ENCODE peak calls at places on chromosomes 4 and X, in nine cellular contexts. One of them, this sample, is unnamed.

GRCh38 chrX:66221856-66222255 is 57.8 kb downstream of the HEPH start:
- DNase-seq in neural progenitor cell: no peak
- DNase-seq in body of pancreas: no peak
- DNase-seq in AG04450: no peak
- DNase-seq in cardiac fibroblast: no peak
- DNase-seq in right lobe of liver: no peak
- DNase-seq in sigmoid colon: no peak
- DNase-seq in uterus: no peak
- DNase-seq in tibial artery: no peak
- DNase-seq in this sample: no peak

GRCh38 chrX:19602866-19603620 is 87.7 kb upstream of the MAP3K15 start:
- DNase-seq in neural progenitor cell: no peak
- DNase-seq in body of pancreas: no peak
- DNase-seq in AG04450: no peak
- DNase-seq in cardiac fibroblast: peak
- DNase-seq in right lobe of liver: no peak
- DNase-seq in sigmoid colon: no peak
- DNase-seq in uterus: no peak
- DNase-seq in tibial artery: no peak
- DNase-seq in this sample: no peak

GRCh38 chrX:67651437-67652142 is 107.8 kb downstream of the AR start:
- DNase-seq in neural progenitor cell: no peak
- DNase-seq in body of pancreas: no peak
- DNase-seq in AG04450: no peak
- DNase-seq in cardiac fibroblast: no peak
- DNase-seq in right lobe of liver: no peak
- DNase-seq in sigmoid colon: no peak
- DNase-seq in uterus: no peak
- DNase-seq in tibial artery: no peak
- DNase-seq in this sample: no peak

GRCh38 chrX:103254171-103254824 is 657 bp downstream of the TCEAL8 start:
- DNase-seq in neural progenitor cell: peak
- DNase-seq in body of pancreas: peak
- DNase-seq in AG04450: no peak
- DNase-seq in cardiac fibroblast: peak
- DNase-seq in right lobe of liver: peak
- DNase-seq in sigmoid colon: peak
- DNase-seq in uterus: peak
- DNase-seq in tibial artery: peak
- DNase-seq in this sample: peak

GRCh38 chr4:184471872-184472539 is 2.3 kb downstream of the IRF2 start:
- DNase-seq in neural progenitor cell: peak
- DNase-seq in body of pancreas: no peak
- DNase-seq in AG04450: no peak
- DNase-seq in cardiac fibroblast: peak
- DNase-seq in right lobe of liver: no peak
- DNase-seq in sigmoid colon: no peak
- DNase-seq in uterus: no peak
- DNase-seq in tibial artery: no peak
- DNase-seq in this sample: no peak

GRCh38 chr4:185424905-185425599 is 712 bp downstream of the UFSP2 start:
- DNase-seq in neural progenitor cell: peak
- DNase-seq in body of pancreas: no peak
- DNase-seq in AG04450: no peak
- DNase-seq in cardiac fibroblast: no peak
- DNase-seq in right lobe of liver: no peak
- DNase-seq in sigmoid colon: peak
- DNase-seq in uterus: no peak
- DNase-seq in tibial artery: no peak
- DNase-seq in this sample: peak

GRCh38 chrX:155778844-155779553 is 102.1 kb upstream of the VAMP7 start:
- DNase-seq in neural progenitor cell: no peak
- DNase-seq in body of pancreas: no peak
- DNase-seq in AG04450: no peak
- DNase-seq in cardiac fibroblast: no peak
- DNase-seq in right lobe of liver: no peak
- DNase-seq in sigmoid colon: no peak
- DNase-seq in uterus: no peak
- DNase-seq in tibial artery: no peak
- DNase-seq in this sample: no peak

GRCh38 chr4:13302876-13303275 is 181.3 kb downstream of the RAB28 start:
- DNase-seq in neural progenitor cell: no peak
- DNase-seq in body of pancreas: no peak
- DNase-seq in AG04450: no peak
- DNase-seq in cardiac fibroblast: peak
- DNase-seq in right lobe of liver: no peak
- DNase-seq in sigmoid colon: no peak
- DNase-seq in uterus: no peak
- DNase-seq in tibial artery: no peak
- DNase-seq in this sample: no peak

GRCh38 chr4:147829401-147830101 is 97.7 kb downstream of the ARHGAP10 start:
- DNase-seq in neural progenitor cell: no peak
- DNase-seq in body of pancreas: peak
- DNase-seq in AG04450: no peak
- DNase-seq in cardiac fibroblast: peak
- DNase-seq in right lobe of liver: no peak
- DNase-seq in sigmoid colon: peak
- DNase-seq in uterus: peak
- DNase-seq in tibial artery: peak
- DNase-seq in this sample: peak

GRCh38 chrX:40061005-40061404 is 36.8 kb downstream of the BCOR start:
- DNase-seq in neural progenitor cell: no peak
- DNase-seq in body of pancreas: no peak
- DNase-seq in AG04450: no peak
- DNase-seq in cardiac fibroblast: no peak
- DNase-seq in right lobe of liver: no peak
- DNase-seq in sigmoid colon: no peak
- DNase-seq in uterus: no peak
- DNase-seq in tibial artery: no peak
- DNase-seq in this sample: no peak

GRCh38 chrX:153353416-153353815 is 19.5 kb downstream of the ZNF275 start:
- DNase-seq in neural progenitor cell: peak
- DNase-seq in body of pancreas: no peak
- DNase-seq in AG04450: no peak
- DNase-seq in cardiac fibroblast: no peak
- DNase-seq in right lobe of liver: no peak
- DNase-seq in sigmoid colon: no peak
- DNase-seq in uterus: no peak
- DNase-seq in tibial artery: no peak
- DNase-seq in this sample: no peak
- TF ChIP-seq CTCF in neural progenitor cell: peak
- TF ChIP-seq CTCF in body of pancreas: no peak
- TF ChIP-seq CTCF in AG04450: no peak
- TF ChIP-seq CTCF in cardiac fibroblast: no peak
- TF ChIP-seq CTCF in right lobe of liver: no peak
- TF ChIP-seq CTCF in sigmoid colon: no peak
- TF ChIP-seq CTCF in uterus: no peak
- TF ChIP-seq CTCF in tibial artery: no peak
- TF ChIP-seq CTCF in this sample: no peak

DNA sequence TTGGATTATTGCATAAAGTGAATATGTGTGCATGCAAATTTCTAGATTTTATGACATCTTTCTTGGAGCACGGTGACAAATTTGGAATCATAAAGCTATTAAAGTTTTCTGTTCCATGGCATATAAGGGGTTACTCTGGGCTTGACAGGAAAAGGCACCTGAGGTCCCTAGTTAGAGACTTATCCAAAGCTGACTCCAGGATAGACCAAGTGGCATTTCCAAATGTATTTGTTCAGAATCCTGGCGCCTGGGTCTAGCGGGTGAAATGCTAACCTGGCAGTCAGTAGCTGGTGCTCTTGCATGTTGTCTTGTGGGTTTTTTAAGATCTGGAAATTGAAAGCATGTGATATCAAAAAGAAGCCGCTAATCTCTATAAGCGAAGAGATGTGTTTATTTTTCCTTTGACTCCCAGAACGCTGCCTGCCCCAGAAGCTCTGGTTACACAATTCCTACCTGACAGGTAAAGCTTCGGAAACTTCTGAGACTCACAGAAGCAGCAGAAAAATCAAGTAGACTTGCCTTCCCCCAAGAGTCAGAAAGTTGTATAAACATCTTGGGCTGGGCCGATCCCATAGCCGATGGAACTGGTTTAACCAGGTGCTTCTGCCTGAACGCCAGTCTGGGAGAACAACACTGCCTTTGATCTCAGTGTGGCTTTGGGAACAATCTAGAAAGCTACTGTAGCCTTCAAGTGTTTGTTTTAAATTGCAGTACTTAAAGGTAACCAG is 12.9 kb upstream of the ZCCHC4 start:
- DNase-seq in neural progenitor cell: no peak
- DNase-seq in body of pancreas: peak
- DNase-seq in AG04450: no peak
- DNase-seq in cardiac fibroblast: no peak
- DNase-seq in right lobe of liver: no peak
- DNase-seq in sigmoid colon: no peak
- DNase-seq in uterus: no peak
- DNase-seq in tibial artery: no peak
- DNase-seq in this sample: peak
- H3K4me3 ChIP-seq in neural progenitor cell: no peak
- H3K4me3 ChIP-seq in body of pancreas: no peak
- H3K4me3 ChIP-seq in AG04450: no peak
- H3K4me3 ChIP-seq in cardiac fibroblast: no peak
- H3K4me3 ChIP-seq in right lobe of liver: no peak
- H3K4me3 ChIP-seq in sigmoid colon: no peak
- H3K4me3 ChIP-seq in uterus: no peak
- H3K4me3 ChIP-seq in tibial artery: no peak
- H3K4me3 ChIP-seq in this sample: peak

DNA sequence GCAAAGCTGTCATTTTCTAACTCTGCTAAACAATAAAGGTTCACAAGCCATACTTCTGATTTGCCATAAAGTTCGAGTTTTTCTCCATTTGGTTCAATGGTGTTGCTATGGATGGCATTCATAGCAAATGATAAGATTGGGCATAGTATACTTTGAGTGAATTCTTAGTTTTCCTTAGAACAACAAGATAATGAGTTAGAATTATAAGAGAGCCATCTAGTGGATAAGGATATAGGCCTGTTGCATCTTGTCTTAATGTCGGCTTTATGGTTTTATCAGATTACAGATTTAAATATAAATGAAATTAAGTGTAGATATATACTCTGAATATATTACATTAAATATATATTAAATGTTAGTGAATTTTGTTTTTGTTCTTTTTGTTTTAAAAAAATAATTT is 644.6 kb downstream of the IL1RAPL1 start:
- DNase-seq in neural progenitor cell: no peak
- DNase-seq in body of pancreas: no peak
- DNase-seq in AG04450: no peak
- DNase-seq in cardiac fibroblast: peak
- DNase-seq in right lobe of liver: no peak
- DNase-seq in sigmoid colon: no peak
- DNase-seq in uterus: no peak
- DNase-seq in tibial artery: no peak
- DNase-seq in this sample: no peak
- TF ChIP-seq CTCF in neural progenitor cell: peak
- TF ChIP-seq CTCF in body of pancreas: no peak
- TF ChIP-seq CTCF in AG04450: peak
- TF ChIP-seq CTCF in cardiac fibroblast: peak
- TF ChIP-seq CTCF in right lobe of liver: peak
- TF ChIP-seq CTCF in sigmoid colon: no peak
- TF ChIP-seq CTCF in uterus: no peak
- TF ChIP-seq CTCF in tibial artery: no peak
- TF ChIP-seq CTCF in this sample: peak

GRCh38 chrX:1450381-1451161 is 2.1 kb downstream of the ASMTL start:
- DNase-seq in neural progenitor cell: no peak
- DNase-seq in body of pancreas: no peak
- DNase-seq in AG04450: no peak
- DNase-seq in cardiac fibroblast: no peak
- DNase-seq in right lobe of liver: no peak
- DNase-seq in sigmoid colon: peak
- DNase-seq in uterus: peak
- DNase-seq in tibial artery: peak
- DNase-seq in this sample: no peak

GRCh38 chrX:1451676-1452496 is 823 bp downstream of the ASMTL start:
- DNase-seq in neural progenitor cell: peak
- DNase-seq in body of pancreas: no peak
- DNase-seq in AG04450: no peak
- DNase-seq in cardiac fibroblast: no peak
- DNase-seq in right lobe of liver: no peak
- DNase-seq in sigmoid colon: peak
- DNase-seq in uterus: peak
- DNase-seq in tibial artery: no peak
- DNase-seq in this sample: no peak

GRCh38 chrX:1448793-1449580 is 3.7 kb downstream of the ASMTL start:
- DNase-seq in neural progenitor cell: no peak
- DNase-seq in body of pancreas: no peak
- DNase-seq in AG04450: no peak
- DNase-seq in cardiac fibroblast: no peak
- DNase-seq in right lobe of liver: no peak
- DNase-seq in sigmoid colon: peak
- DNase-seq in uterus: peak
- DNase-seq in tibial artery: peak
- DNase-seq in this sample: no peak

GRCh38 chrX:1451251-1451675 is 1.4 kb downstream of the ASMTL start:
- DNase-seq in neural progenitor cell: no peak
- DNase-seq in body of pancreas: no peak
- DNase-seq in AG04450: no peak
- DNase-seq in cardiac fibroblast: no peak
- DNase-seq in right lobe of liver: no peak
- DNase-seq in sigmoid colon: peak
- DNase-seq in uterus: no peak
- DNase-seq in tibial artery: peak
- DNase-seq in this sample: no peak

GRCh38 chrX:1449581-1450149 is 3.0 kb downstream of the ASMTL start:
- DNase-seq in neural progenitor cell: no peak
- DNase-seq in body of pancreas: no peak
- DNase-seq in AG04450: no peak
- DNase-seq in cardiac fibroblast: no peak
- DNase-seq in right lobe of liver: no peak
- DNase-seq in sigmoid colon: no peak
- DNase-seq in uterus: no peak
- DNase-seq in tibial artery: no peak
- DNase-seq in this sample: no peak
- H3K4me3 ChIP-seq in neural progenitor cell: no peak
- H3K4me3 ChIP-seq in body of pancreas: no peak
- H3K4me3 ChIP-seq in AG04450: no peak
- H3K4me3 ChIP-seq in cardiac fibroblast: no peak
- H3K4me3 ChIP-seq in right lobe of liver: no peak
- H3K4me3 ChIP-seq in sigmoid colon: no peak
- H3K4me3 ChIP-seq in uterus: no peak
- H3K4me3 ChIP-seq in tibial artery: no peak
- H3K4me3 ChIP-seq in this sample: no peak

DNA sequence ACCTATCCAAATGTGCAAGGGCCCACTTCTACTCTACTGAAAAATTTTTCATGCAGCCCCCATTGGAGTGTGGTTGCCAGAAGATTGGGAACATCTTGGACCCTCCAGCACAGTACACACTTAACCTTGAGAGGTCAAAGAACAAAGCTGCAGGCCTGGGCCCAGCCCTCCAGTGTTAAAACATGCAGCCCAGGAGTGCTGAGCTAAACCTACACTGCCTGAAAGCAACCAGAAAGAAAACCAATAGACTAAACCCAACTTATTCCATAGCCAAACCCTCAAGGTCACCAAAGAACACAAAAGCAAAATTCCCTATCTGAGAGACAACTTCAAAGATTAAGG is 47.9 kb downstream of the TECRL start:
- DNase-seq in neural progenitor cell: no peak
- DNase-seq in body of pancreas: no peak
- DNase-seq in AG04450: no peak
- DNase-seq in cardiac fibroblast: no peak
- DNase-seq in right lobe of liver: no peak
- DNase-seq in sigmoid colon: no peak
- DNase-seq in uterus: no peak
- DNase-seq in tibial artery: no peak
- DNase-seq in this sample: no peak
- TF ChIP-seq CTCF in neural progenitor cell: no peak
- TF ChIP-seq CTCF in body of pancreas: no peak
- TF ChIP-seq CTCF in AG04450: no peak
- TF ChIP-seq CTCF in cardiac fibroblast: no peak
- TF ChIP-seq CTCF in right lobe of liver: no peak
- TF ChIP-seq CTCF in sigmoid colon: no peak
- TF ChIP-seq CTCF in uterus: no peak
- TF ChIP-seq CTCF in tibial artery: no peak
- TF ChIP-seq CTCF in this sample: no peak